ENCODE peak calls at places on chromosomes 6 and 20, in six cellular contexts. One of them, this sample, is unnamed. For H3K4me1, the result is how much of the 10 kb centered on the place peaks cover.

GRCh38 chr20:31682927-31683326 is 39.7 kb downstream of the BCL2L1 start:
- DNase-seq in HCT116: no peak
- DNase-seq in GM23248: no peak
- DNase-seq in GM23338: no peak
- DNase-seq in neural progenitor cell: no peak
- DNase-seq in PC-3: no peak
- DNase-seq in this sample: no peak

GRCh38 chr6:89273816-89274215 is 41.3 kb downstream of the GABRR2 start:
- DNase-seq in GM23338: no peak
- DNase-seq in GM23248: no peak
- DNase-seq in neural progenitor cell: no peak
- DNase-seq in HCT116: no peak
- DNase-seq in PC-3: no peak
- DNase-seq in this sample: no peak

GRCh38 chr6:116408476-116408875 is 37.7 kb downstream of the DSE start:
- DNase-seq in PC-3: no peak
- DNase-seq in GM23338: no peak
- DNase-seq in HCT116: no peak
- DNase-seq in GM23248: no peak
- DNase-seq in neural progenitor cell: no peak
- DNase-seq in this sample: no peak

GRCh38 chr6:133895573-133896343 is 6.8 kb downstream of the TCF21 start:
- DNase-seq in neural progenitor cell: peak
- DNase-seq in GM23338: peak
- DNase-seq in HCT116: no peak
- DNase-seq in PC-3: no peak
- DNase-seq in GM23248: peak
- DNase-seq in this sample: peak

GRCh38 chr20:37932919-37933318 is 30.0 kb downstream of the VSTM2L start:
- DNase-seq in GM23338: no peak
- DNase-seq in GM23248: no peak
- DNase-seq in HCT116: no peak
- DNase-seq in neural progenitor cell: no peak
- DNase-seq in PC-3: peak
- DNase-seq in this sample: no peak

GRCh38 chr6:133746417-133746770 is 142.5 kb upstream of the TCF21 start:
- DNase-seq in GM23338: no peak
- DNase-seq in PC-3: no peak
- DNase-seq in HCT116: no peak
- DNase-seq in neural progenitor cell: no peak
- DNase-seq in GM23248: no peak
- DNase-seq in this sample: no peak

GRCh38 chr20:46638367-46639274 is 12.6 kb downstream of the SLC13A3 start:
- DNase-seq in GM23248: no peak
- DNase-seq in GM23338: peak
- DNase-seq in PC-3: no peak
- DNase-seq in HCT116: no peak
- DNase-seq in neural progenitor cell: peak
- DNase-seq in this sample: no peak

GRCh38 chr6:72466971-72467566 is 154.8 kb upstream of the KCNQ5 start:
- DNase-seq in GM23248: no peak
- DNase-seq in GM23338: no peak
- DNase-seq in neural progenitor cell: no peak
- DNase-seq in HCT116: no peak
- DNase-seq in PC-3: no peak
- DNase-seq in this sample: no peak

GRCh38 chr6:102381203-102381602 is 987.7 kb downstream of the GRIK2 start:
- DNase-seq in PC-3: peak
- DNase-seq in HCT116: no peak
- DNase-seq in GM23338: no peak
- DNase-seq in GM23248: no peak
- DNase-seq in neural progenitor cell: no peak
- DNase-seq in this sample: no peak

GRCh38 chr20:20198011-20198410 is 145.7 kb downstream of the CFAP61 start:
- DNase-seq in HCT116: no peak
- DNase-seq in neural progenitor cell: no peak
- DNase-seq in GM23338: no peak
- DNase-seq in GM23248: no peak
- DNase-seq in PC-3: no peak
- DNase-seq in this sample: no peak

GRCh38 chr6:5202941-5203340 is 57.8 kb downstream of the LYRM4 start:
- DNase-seq in GM23338: no peak
- DNase-seq in neural progenitor cell: no peak
- DNase-seq in PC-3: no peak
- DNase-seq in GM23248: no peak
- DNase-seq in HCT116: no peak
- DNase-seq in this sample: no peak

GRCh38 chr20:33018169-33018931 is 10.8 kb downstream of the BPIFB2 start:
- DNase-seq in GM23248: no peak
- DNase-seq in PC-3: no peak
- DNase-seq in neural progenitor cell: no peak
- DNase-seq in HCT116: no peak
- DNase-seq in GM23338: no peak
- DNase-seq in this sample: no peak

GRCh38 chr6:15329154-15329781 is 83.4 kb downstream of the JARID2 start:
- DNase-seq in GM23248: peak
- DNase-seq in PC-3: peak
- DNase-seq in GM23338: no peak
- DNase-seq in HCT116: no peak
- DNase-seq in neural progenitor cell: peak
- DNase-seq in this sample: no peak

GRCh38 chr6:25659633-25660368 is 7.8 kb downstream of the SCGN start:
- DNase-seq in HCT116: no peak
- DNase-seq in GM23338: no peak
- DNase-seq in GM23248: no peak
- DNase-seq in PC-3: no peak
- DNase-seq in neural progenitor cell: no peak
- DNase-seq in this sample: no peak

GRCh38 chr6:15247750-15248450 is 2.0 kb downstream of the JARID2 start:
- DNase-seq in PC-3: peak
- DNase-seq in GM23248: peak
- DNase-seq in neural progenitor cell: peak
- DNase-seq in GM23338: peak
- DNase-seq in HCT116: no peak
- DNase-seq in this sample: peak

GRCh38 chr6:108437821-108438220 is 122.9 kb upstream of the FOXO3 start:
- DNase-seq in GM23248: peak
- DNase-seq in neural progenitor cell: no peak
- DNase-seq in PC-3: no peak
- DNase-seq in GM23338: no peak
- DNase-seq in HCT116: no peak
- DNase-seq in this sample: no peak

GRCh38 chr20:47430862-47431588 is 70.7 kb upstream of the NCOA3 start:
- DNase-seq in PC-3: no peak
- DNase-seq in HCT116: no peak
- DNase-seq in neural progenitor cell: no peak
- DNase-seq in GM23338: no peak
- DNase-seq in GM23248: no peak
- DNase-seq in this sample: no peak

GRCh38 chr20:25293910-25294458 is 46.1 kb downstream of the PYGB start:
- DNase-seq in neural progenitor cell: no peak
- DNase-seq in GM23338: no peak
- DNase-seq in PC-3: no peak
- DNase-seq in GM23248: no peak
- DNase-seq in HCT116: no peak
- DNase-seq in this sample: no peak

GRCh38 chr20:9081423-9081966 is 12.6 kb downstream of the PLCB4 start:
- DNase-seq in GM23248: peak
- DNase-seq in neural progenitor cell: no peak
- DNase-seq in HCT116: no peak
- DNase-seq in PC-3: no peak
- DNase-seq in GM23338: no peak
- DNase-seq in this sample: no peak

GRCh38 chr6:45970326-45970725 is 45.3 kb downstream of the CLIC5 start:
- DNase-seq in PC-3: no peak
- DNase-seq in GM23338: no peak
- DNase-seq in GM23248: no peak
- DNase-seq in neural progenitor cell: no peak
- DNase-seq in HCT116: no peak
- DNase-seq in this sample: no peak

GRCh38 chr6:44041461-44042260 is 85.6 kb downstream of the MRPL14 start:
- DNase-seq in PC-3: peak
- DNase-seq in neural progenitor cell: no peak
- DNase-seq in GM23338: peak
- DNase-seq in GM23248: peak
- DNase-seq in HCT116: peak
- DNase-seq in this sample: peak

GRCh38 chr6:1872649-1873131 is 263.0 kb downstream of the FOXC1 start:
- DNase-seq in neural progenitor cell: peak
- DNase-seq in HCT116: no peak
- DNase-seq in PC-3: no peak
- DNase-seq in GM23248: peak
- DNase-seq in GM23338: peak
- DNase-seq in this sample: peak

GRCh38 chr6:15770347-15771143 is 107.7 kb upstream of the DTNBP1 start:
- DNase-seq in neural progenitor cell: no peak
- DNase-seq in PC-3: peak
- DNase-seq in GM23248: peak
- DNase-seq in HCT116: no peak
- DNase-seq in GM23338: no peak
- DNase-seq in this sample: peak

GRCh38 chr6:41711323-41712038 is 23.9 kb downstream of the TFEB start:
- DNase-seq in PC-3: no peak
- DNase-seq in GM23248: no peak
- DNase-seq in HCT116: no peak
- DNase-seq in neural progenitor cell: no peak
- DNase-seq in GM23338: no peak
- DNase-seq in this sample: no peak

GRCh38 chr6:13810688-13811446 is 3.5 kb downstream of the MCUR1 start:
- DNase-seq in neural progenitor cell: no peak
- DNase-seq in GM23338: no peak
- DNase-seq in PC-3: no peak
- DNase-seq in GM23248: peak
- DNase-seq in HCT116: no peak
- DNase-seq in this sample: no peak

GRCh38 chr20:53399592-53400335 is 193.9 kb downstream of the ZNF217 start:
- DNase-seq in HCT116: no peak
- DNase-seq in GM23248: no peak
- DNase-seq in GM23338: no peak
- DNase-seq in PC-3: no peak
- DNase-seq in neural progenitor cell: no peak
- DNase-seq in this sample: no peak

GRCh38 chr20:53399131-53399530 is 194.5 kb downstream of the ZNF217 start:
- DNase-seq in neural progenitor cell: no peak
- DNase-seq in GM23248: no peak
- DNase-seq in GM23338: no peak
- DNase-seq in HCT116: no peak
- DNase-seq in PC-3: no peak
- DNase-seq in this sample: no peak

GRCh38 chr20:53403029-53403428 is 190.6 kb downstream of the ZNF217 start:
- DNase-seq in GM23338: no peak
- DNase-seq in neural progenitor cell: no peak
- DNase-seq in GM23248: no peak
- DNase-seq in PC-3: no peak
- DNase-seq in HCT116: no peak
- DNase-seq in this sample: no peak

GRCh38 chr20:53405070-53405603 is 188.5 kb downstream of the ZNF217 start:
- DNase-seq in HCT116: no peak
- DNase-seq in neural progenitor cell: no peak
- DNase-seq in GM23338: no peak
- DNase-seq in GM23248: no peak
- DNase-seq in PC-3: no peak
- DNase-seq in this sample: no peak

GRCh38 chr20:53402233-53403005 is 191.2 kb downstream of the ZNF217 start:
- DNase-seq in GM23338: no peak
- DNase-seq in neural progenitor cell: no peak
- DNase-seq in GM23248: no peak
- DNase-seq in HCT116: no peak
- DNase-seq in PC-3: no peak
- DNase-seq in this sample: no peak
- TF ChIP-seq EZH2phosphoT487 in GM23338: no peak
- TF ChIP-seq EZH2phosphoT487 in neural progenitor cell: no peak
- TF ChIP-seq EZH2phosphoT487 in GM23248: no peak
- TF ChIP-seq EZH2phosphoT487 in HCT116: no peak
- TF ChIP-seq EZH2phosphoT487 in PC-3: no peak
- TF ChIP-seq EZH2phosphoT487 in this sample: no peak

DNA sequence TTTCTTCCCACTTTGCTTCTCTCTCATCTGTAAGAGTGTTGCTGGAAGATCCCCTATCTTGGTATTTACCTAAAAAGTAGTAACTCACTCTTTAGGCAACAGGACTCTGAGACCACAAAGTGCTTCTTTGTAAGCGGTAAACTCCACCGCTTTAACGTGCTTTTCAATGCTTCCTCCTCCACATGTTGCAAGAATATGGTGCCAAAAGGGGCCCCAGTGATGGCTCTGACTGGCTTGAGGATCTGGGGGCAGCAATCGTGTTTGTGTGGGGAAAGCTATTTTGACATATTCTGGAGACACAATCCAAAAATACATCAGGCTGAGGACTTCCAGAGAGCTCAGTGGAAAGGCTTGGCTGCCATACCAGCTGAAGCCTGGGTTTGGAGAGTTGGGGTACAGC is 12.4 kb upstream of the CPNE5 start:
- DNase-seq in HCT116: no peak
- DNase-seq in neural progenitor cell: no peak
- DNase-seq in PC-3: no peak
- DNase-seq in GM23338: no peak
- DNase-seq in GM23248: no peak
- DNase-seq in this sample: no peak
- H3K27ac ChIP-seq in HCT116: no peak
- H3K27ac ChIP-seq in neural progenitor cell: no peak
- H3K27ac ChIP-seq in PC-3: no peak
- H3K27ac ChIP-seq in GM23338: peak
- H3K27ac ChIP-seq in GM23248: no peak
- H3K27ac ChIP-seq in this sample: peak

GRCh38 chr20:58652606-58653303 is 1.7 kb downstream of the STX16 start:
- DNase-seq in HCT116: no peak
- DNase-seq in GM23248: peak
- DNase-seq in GM23338: no peak
- DNase-seq in neural progenitor cell: peak
- DNase-seq in PC-3: peak
- DNase-seq in this sample: no peak
- H3K4me1 ChIP-seq in HCT116: under half
- H3K4me1 ChIP-seq in GM23248: half or more
- H3K4me1 ChIP-seq in GM23338: half or more
- H3K4me1 ChIP-seq in neural progenitor cell: under half
- H3K4me1 ChIP-seq in PC-3: half or more
- H3K4me1 ChIP-seq in this sample: under half

GRCh38 chr6:105034470-105034869 is 77.6 kb downstream of the LIN28B start:
- DNase-seq in PC-3: no peak
- DNase-seq in HCT116: no peak
- DNase-seq in neural progenitor cell: no peak
- DNase-seq in GM23248: no peak
- DNase-seq in GM23338: no peak
- DNase-seq in this sample: no peak

GRCh38 chr6:105036371-105036770 is 79.5 kb downstream of the LIN28B start:
- DNase-seq in PC-3: no peak
- DNase-seq in HCT116: no peak
- DNase-seq in GM23338: no peak
- DNase-seq in neural progenitor cell: peak
- DNase-seq in GM23248: no peak
- DNase-seq in this sample: no peak

GRCh38 chr6:105041880-105042279 is 85.0 kb downstream of the LIN28B start:
- DNase-seq in PC-3: peak
- DNase-seq in GM23248: no peak
- DNase-seq in neural progenitor cell: no peak
- DNase-seq in HCT116: no peak
- DNase-seq in GM23338: no peak
- DNase-seq in this sample: no peak

GRCh38 chr6:105035299-105035698 is 78.4 kb downstream of the LIN28B start:
- DNase-seq in PC-3: no peak
- DNase-seq in GM23248: no peak
- DNase-seq in HCT116: no peak
- DNase-seq in neural progenitor cell: peak
- DNase-seq in GM23338: no peak
- DNase-seq in this sample: no peak

GRCh38 chr6:105038259-105038658 is 81.4 kb downstream of the LIN28B start:
- DNase-seq in GM23248: no peak
- DNase-seq in HCT116: no peak
- DNase-seq in GM23338: peak
- DNase-seq in neural progenitor cell: peak
- DNase-seq in PC-3: no peak
- DNase-seq in this sample: no peak
- TF ChIP-seq EZH2phosphoT487 in GM23248: no peak
- TF ChIP-seq EZH2phosphoT487 in HCT116: no peak
- TF ChIP-seq EZH2phosphoT487 in GM23338: no peak
- TF ChIP-seq EZH2phosphoT487 in neural progenitor cell: no peak
- TF ChIP-seq EZH2phosphoT487 in PC-3: no peak
- TF ChIP-seq EZH2phosphoT487 in this sample: no peak

This sample was measured in hepatocyte.